ENCODE peak calls at places on chromosomes 7 and 10, in eight cellular contexts. One of them, this sample, is unnamed. For H3K27me3, the result is how much of the 10 kb centered on the place peaks cover.

GRCh38 chr7:135185471-135186260 is 15.2 kb upstream of the CYREN start:
- DNase-seq in brain microvascular endothelial cell: no peak
- DNase-seq in CD4-positive, CD25-positive, alpha-beta regulatory T cell: no peak
- DNase-seq in H9: no peak
- DNase-seq in tibial artery: peak
- DNase-seq in tibial nerve: no peak
- DNase-seq in BE2C: no peak
- DNase-seq in fibroblast of lung: no peak
- DNase-seq in this sample: no peak

GRCh38 chr7:33646992-33647391 is 258.3 kb upstream of the BMPER start:
- DNase-seq in H9: no peak
- DNase-seq in tibial nerve: no peak
- DNase-seq in brain microvascular endothelial cell: no peak
- DNase-seq in fibroblast of lung: no peak
- DNase-seq in tibial artery: no peak
- DNase-seq in BE2C: no peak
- DNase-seq in CD4-positive, CD25-positive, alpha-beta regulatory T cell: no peak
- DNase-seq in this sample: no peak

GRCh38 chr10:84269773-84270172 is 24.9 kb downstream of the RGR start:
- DNase-seq in tibial artery: no peak
- DNase-seq in fibroblast of lung: peak
- DNase-seq in H9: no peak
- DNase-seq in BE2C: no peak
- DNase-seq in tibial nerve: no peak
- DNase-seq in brain microvascular endothelial cell: peak
- DNase-seq in CD4-positive, CD25-positive, alpha-beta regulatory T cell: no peak
- DNase-seq in this sample: no peak

GRCh38 chr10:93465806-93466675 is 16.1 kb downstream of the MYOF start:
- DNase-seq in tibial artery: peak
- DNase-seq in H9: no peak
- DNase-seq in tibial nerve: peak
- DNase-seq in fibroblast of lung: peak
- DNase-seq in CD4-positive, CD25-positive, alpha-beta regulatory T cell: no peak
- DNase-seq in BE2C: peak
- DNase-seq in brain microvascular endothelial cell: peak
- DNase-seq in this sample: peak

GRCh38 chr10:32943854-32944661 is 14.0 kb downstream of the ITGB1 start:
- DNase-seq in tibial artery: no peak
- DNase-seq in brain microvascular endothelial cell: no peak
- DNase-seq in BE2C: peak
- DNase-seq in H9: peak
- DNase-seq in fibroblast of lung: peak
- DNase-seq in CD4-positive, CD25-positive, alpha-beta regulatory T cell: no peak
- DNase-seq in tibial nerve: no peak
- DNase-seq in this sample: no peak

GRCh38 chr10:102287538-102287937 is 42.2 kb downstream of the GBF1 start:
- DNase-seq in BE2C: no peak
- DNase-seq in tibial artery: no peak
- DNase-seq in tibial nerve: no peak
- DNase-seq in brain microvascular endothelial cell: no peak
- DNase-seq in CD4-positive, CD25-positive, alpha-beta regulatory T cell: no peak
- DNase-seq in H9: no peak
- DNase-seq in fibroblast of lung: no peak
- DNase-seq in this sample: no peak

GRCh38 chr7:36006656-36007229 is 146.3 kb upstream of the EEPD1 start:
- DNase-seq in CD4-positive, CD25-positive, alpha-beta regulatory T cell: no peak
- DNase-seq in tibial nerve: no peak
- DNase-seq in fibroblast of lung: no peak
- DNase-seq in tibial artery: no peak
- DNase-seq in BE2C: no peak
- DNase-seq in brain microvascular endothelial cell: no peak
- DNase-seq in H9: no peak
- DNase-seq in this sample: no peak

GRCh38 chr10:26494018-26494417 is 55.9 kb downstream of the APBB1IP start:
- DNase-seq in brain microvascular endothelial cell: no peak
- DNase-seq in CD4-positive, CD25-positive, alpha-beta regulatory T cell: no peak
- DNase-seq in fibroblast of lung: no peak
- DNase-seq in BE2C: no peak
- DNase-seq in tibial nerve: no peak
- DNase-seq in tibial artery: no peak
- DNase-seq in H9: no peak
- DNase-seq in this sample: no peak

GRCh38 chr7:153432056-153432455 is 620.1 kb upstream of the DPP6 start:
- DNase-seq in fibroblast of lung: no peak
- DNase-seq in CD4-positive, CD25-positive, alpha-beta regulatory T cell: no peak
- DNase-seq in H9: peak
- DNase-seq in BE2C: no peak
- DNase-seq in brain microvascular endothelial cell: no peak
- DNase-seq in tibial nerve: no peak
- DNase-seq in tibial artery: no peak
- DNase-seq in this sample: no peak

GRCh38 chr7:7971308-7972040 is 2.9 kb downstream of the GLCCI1 start:
- DNase-seq in BE2C: no peak
- DNase-seq in H9: no peak
- DNase-seq in fibroblast of lung: no peak
- DNase-seq in tibial artery: no peak
- DNase-seq in brain microvascular endothelial cell: no peak
- DNase-seq in CD4-positive, CD25-positive, alpha-beta regulatory T cell: no peak
- DNase-seq in tibial nerve: no peak
- DNase-seq in this sample: no peak

GRCh38 chr10:114869500-114869899 is 47.9 kb downstream of the FHIP2A start:
- DNase-seq in H9: no peak
- DNase-seq in fibroblast of lung: peak
- DNase-seq in tibial nerve: no peak
- DNase-seq in CD4-positive, CD25-positive, alpha-beta regulatory T cell: no peak
- DNase-seq in tibial artery: no peak
- DNase-seq in BE2C: no peak
- DNase-seq in brain microvascular endothelial cell: peak
- DNase-seq in this sample: no peak

GRCh38 chr10:130555411-130555750 is 419.2 kb downstream of the GLRX3 start:
- DNase-seq in H9: peak
- DNase-seq in tibial artery: no peak
- DNase-seq in CD4-positive, CD25-positive, alpha-beta regulatory T cell: no peak
- DNase-seq in tibial nerve: no peak
- DNase-seq in BE2C: no peak
- DNase-seq in fibroblast of lung: no peak
- DNase-seq in brain microvascular endothelial cell: no peak
- DNase-seq in this sample: no peak

GRCh38 chr7:142357953-142358520 is 100.2 kb upstream of the PRSS58 start:
- DNase-seq in H9: peak
- DNase-seq in tibial nerve: no peak
- DNase-seq in CD4-positive, CD25-positive, alpha-beta regulatory T cell: no peak
- DNase-seq in brain microvascular endothelial cell: peak
- DNase-seq in fibroblast of lung: peak
- DNase-seq in BE2C: peak
- DNase-seq in tibial artery: no peak
- DNase-seq in this sample: no peak

GRCh38 chr7:111954474-111955311 is 251.5 kb downstream of the DOCK4 start:
- DNase-seq in CD4-positive, CD25-positive, alpha-beta regulatory T cell: no peak
- DNase-seq in BE2C: no peak
- DNase-seq in tibial nerve: no peak
- DNase-seq in fibroblast of lung: no peak
- DNase-seq in brain microvascular endothelial cell: no peak
- DNase-seq in H9: no peak
- DNase-seq in tibial artery: no peak
- DNase-seq in this sample: no peak

GRCh38 chr7:82443044-82443800 is at the start of gene CACNA2D1:
- DNase-seq in BE2C: peak
- DNase-seq in H9: peak
- DNase-seq in fibroblast of lung: peak
- DNase-seq in tibial artery: peak
- DNase-seq in brain microvascular endothelial cell: no peak
- DNase-seq in CD4-positive, CD25-positive, alpha-beta regulatory T cell: no peak
- DNase-seq in tibial nerve: no peak
- DNase-seq in this sample: peak

GRCh38 chr7:46035166-46035565 is 114.1 kb upstream of the IGFBP3 start:
- DNase-seq in brain microvascular endothelial cell: no peak
- DNase-seq in tibial nerve: no peak
- DNase-seq in CD4-positive, CD25-positive, alpha-beta regulatory T cell: no peak
- DNase-seq in fibroblast of lung: no peak
- DNase-seq in H9: no peak
- DNase-seq in tibial artery: no peak
- DNase-seq in BE2C: no peak
- DNase-seq in this sample: no peak

GRCh38 chr10:58746470-58747185 is 234.0 kb downstream of the BICC1 start:
- DNase-seq in H9: no peak
- DNase-seq in tibial artery: no peak
- DNase-seq in fibroblast of lung: peak
- DNase-seq in BE2C: no peak
- DNase-seq in brain microvascular endothelial cell: no peak
- DNase-seq in tibial nerve: no peak
- DNase-seq in CD4-positive, CD25-positive, alpha-beta regulatory T cell: no peak
- DNase-seq in this sample: no peak

GRCh38 chr10:58743466-58744115 is 230.9 kb downstream of the BICC1 start:
- DNase-seq in H9: no peak
- DNase-seq in brain microvascular endothelial cell: peak
- DNase-seq in tibial artery: no peak
- DNase-seq in fibroblast of lung: peak
- DNase-seq in CD4-positive, CD25-positive, alpha-beta regulatory T cell: no peak
- DNase-seq in tibial nerve: no peak
- DNase-seq in BE2C: peak
- DNase-seq in this sample: no peak

GRCh38 chr10:58740620-58741369 is 228.1 kb downstream of the BICC1 start:
- DNase-seq in fibroblast of lung: peak
- DNase-seq in tibial nerve: no peak
- DNase-seq in H9: no peak
- DNase-seq in BE2C: no peak
- DNase-seq in tibial artery: no peak
- DNase-seq in brain microvascular endothelial cell: no peak
- DNase-seq in CD4-positive, CD25-positive, alpha-beta regulatory T cell: no peak
- DNase-seq in this sample: no peak

GRCh38 chr10:58741673-58742072 is 229.0 kb downstream of the BICC1 start:
- DNase-seq in H9: no peak
- DNase-seq in tibial nerve: no peak
- DNase-seq in brain microvascular endothelial cell: no peak
- DNase-seq in fibroblast of lung: no peak
- DNase-seq in BE2C: no peak
- DNase-seq in tibial artery: no peak
- DNase-seq in CD4-positive, CD25-positive, alpha-beta regulatory T cell: no peak
- DNase-seq in this sample: no peak

DNA sequence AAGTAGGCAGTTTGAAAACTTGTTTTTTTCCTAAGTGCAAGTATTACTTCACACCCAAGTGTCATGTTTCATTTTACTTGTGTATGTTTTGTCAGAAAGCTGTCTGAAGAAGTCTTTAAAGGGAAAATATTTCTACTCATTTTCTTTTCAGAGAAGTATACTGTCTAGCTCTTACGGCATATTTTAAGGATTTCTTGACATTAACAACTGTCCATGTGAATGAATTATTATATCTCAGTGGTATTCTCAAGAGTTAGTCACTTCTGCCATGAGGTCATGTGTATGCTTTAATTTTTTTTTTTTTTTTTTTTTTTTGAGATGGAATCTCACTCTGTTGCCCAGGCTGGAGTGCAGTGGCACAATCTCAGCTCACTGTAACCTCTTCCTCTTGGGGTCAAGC is 229.5 kb downstream of the BICC1 start:
- DNase-seq in tibial nerve: no peak
- DNase-seq in tibial artery: no peak
- DNase-seq in H9: no peak
- DNase-seq in CD4-positive, CD25-positive, alpha-beta regulatory T cell: no peak
- DNase-seq in brain microvascular endothelial cell: no peak
- DNase-seq in fibroblast of lung: peak
- DNase-seq in BE2C: no peak
- DNase-seq in this sample: no peak
- H3K27me3 ChIP-seq in tibial nerve: under half
- H3K27me3 ChIP-seq in tibial artery: under half
- H3K27me3 ChIP-seq in H9: under half
- H3K27me3 ChIP-seq in CD4-positive, CD25-positive, alpha-beta regulatory T cell: under half
- H3K27me3 ChIP-seq in brain microvascular endothelial cell: under half
- H3K27me3 ChIP-seq in fibroblast of lung: under half
- H3K27me3 ChIP-seq in BE2C: under half
- H3K27me3 ChIP-seq in this sample: under half

GRCh38 chr10:49389331-49389920 is 6.5 kb downstream of the DRGX start:
- DNase-seq in fibroblast of lung: no peak
- DNase-seq in H9: no peak
- DNase-seq in brain microvascular endothelial cell: no peak
- DNase-seq in CD4-positive, CD25-positive, alpha-beta regulatory T cell: no peak
- DNase-seq in tibial artery: no peak
- DNase-seq in BE2C: peak
- DNase-seq in tibial nerve: no peak
- DNase-seq in this sample: no peak
- H3K27me3 ChIP-seq in fibroblast of lung: under half
- H3K27me3 ChIP-seq in H9: under half
- H3K27me3 ChIP-seq in brain microvascular endothelial cell: under half
- H3K27me3 ChIP-seq in CD4-positive, CD25-positive, alpha-beta regulatory T cell: under half
- H3K27me3 ChIP-seq in tibial artery: half or more
- H3K27me3 ChIP-seq in BE2C: under half
- H3K27me3 ChIP-seq in tibial nerve: under half
- H3K27me3 ChIP-seq in this sample: under half

DNA sequence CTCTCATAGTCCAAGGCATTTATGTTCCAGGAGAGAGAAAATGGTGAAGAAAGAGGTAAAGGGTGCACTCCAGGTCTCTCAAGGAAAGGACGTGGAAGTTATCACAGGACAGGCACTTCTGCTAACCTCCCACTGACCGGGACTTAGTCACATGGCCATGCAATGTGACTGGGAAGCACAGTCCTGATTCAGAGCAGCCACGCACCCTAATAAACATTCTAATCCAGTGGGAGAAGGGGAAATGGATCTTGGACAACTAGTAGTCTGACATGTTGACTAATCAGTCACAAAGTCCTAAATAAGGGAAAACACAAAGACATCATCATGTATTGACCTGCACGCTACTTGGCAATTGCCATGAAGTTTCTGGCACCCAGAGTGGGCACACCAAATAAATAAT is 417.5 kb upstream of the ZMIZ1 start:
- DNase-seq in tibial artery: no peak
- DNase-seq in CD4-positive, CD25-positive, alpha-beta regulatory T cell: no peak
- DNase-seq in tibial nerve: no peak
- DNase-seq in BE2C: no peak
- DNase-seq in fibroblast of lung: no peak
- DNase-seq in brain microvascular endothelial cell: no peak
- DNase-seq in H9: no peak
- DNase-seq in this sample: no peak
- H3K27me3 ChIP-seq in tibial artery: under half
- H3K27me3 ChIP-seq in CD4-positive, CD25-positive, alpha-beta regulatory T cell: under half
- H3K27me3 ChIP-seq in tibial nerve: under half
- H3K27me3 ChIP-seq in BE2C: under half
- H3K27me3 ChIP-seq in fibroblast of lung: under half
- H3K27me3 ChIP-seq in brain microvascular endothelial cell: under half
- H3K27me3 ChIP-seq in H9: under half
- H3K27me3 ChIP-seq in this sample: under half

DNA sequence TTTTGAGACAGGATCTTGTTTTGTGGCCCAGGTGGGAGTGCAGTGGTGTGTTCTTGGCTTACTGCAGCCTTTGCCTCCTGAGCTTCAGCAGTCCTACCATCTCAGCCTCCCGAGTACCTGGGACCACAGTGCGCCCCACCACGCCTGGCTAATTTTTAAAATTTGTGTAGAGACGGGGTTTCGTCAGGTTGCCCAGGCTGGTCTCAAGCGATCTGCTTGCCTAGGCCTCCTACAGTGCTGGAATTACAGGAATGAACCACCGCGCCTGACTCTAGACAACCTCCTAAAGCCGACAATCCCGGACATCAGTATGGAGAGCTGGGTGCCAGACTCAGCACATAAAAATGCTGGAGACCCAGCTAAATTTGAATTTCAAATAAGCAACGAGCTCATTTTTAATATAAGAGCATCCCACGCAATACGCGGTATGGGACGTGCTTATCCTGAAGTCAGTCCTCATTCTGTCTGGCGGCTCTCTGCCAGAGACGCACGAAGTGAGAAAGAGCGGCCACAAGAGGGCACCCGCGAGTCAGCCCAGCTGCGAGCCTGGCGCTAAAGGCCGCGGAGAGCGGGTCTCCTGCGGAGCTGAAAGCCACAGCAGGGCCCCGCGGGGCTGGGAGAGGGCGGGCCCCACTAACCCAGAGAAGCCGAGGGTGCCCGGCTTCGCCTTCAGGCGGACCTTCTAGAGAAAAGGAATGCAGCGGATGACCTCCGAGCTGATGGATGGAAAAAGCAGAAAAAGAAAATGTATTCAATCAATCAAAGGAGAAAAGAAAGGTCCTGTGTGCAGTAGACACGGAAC is 7.1 kb downstream of the CALY start:
- DNase-seq in BE2C: peak
- DNase-seq in tibial artery: peak
- DNase-seq in CD4-positive, CD25-positive, alpha-beta regulatory T cell: peak
- DNase-seq in brain microvascular endothelial cell: peak
- DNase-seq in tibial nerve: peak
- DNase-seq in fibroblast of lung: peak
- DNase-seq in H9: peak
- DNase-seq in this sample: peak
- H3K27me3 ChIP-seq in BE2C: under half
- H3K27me3 ChIP-seq in tibial artery: half or more
- H3K27me3 ChIP-seq in CD4-positive, CD25-positive, alpha-beta regulatory T cell: under half
- H3K27me3 ChIP-seq in brain microvascular endothelial cell: under half
- H3K27me3 ChIP-seq in tibial nerve: under half
- H3K27me3 ChIP-seq in fibroblast of lung: under half
- H3K27me3 ChIP-seq in H9: under half
- H3K27me3 ChIP-seq in this sample: under half